ENCODE peak calls at places on chromosomes 7 and 10, in five cellular contexts. C, D, I, L and K are unnamed samples. For H3K4me1, the result is how much of the 10 kb centered on the place peaks cover.

GRCh38 chr10:119602241-119603095 is 5.7 kb upstream of the TIAL1 start:
- DNase-seq in C (peak), D (no peak), I (no peak), L (peak), K (no peak)

GRCh38 chr10:110919971-110920881 is 822 bp downstream of the SHOC2 start:
- DNase-seq in C (peak), D (no peak), I (peak), L (no peak), K (no peak)

GRCh38 chr7:100509213-100509612 is 25.5 kb downstream of the NYAP1 start:
- DNase-seq in C (no peak), D (no peak), I (peak), L (peak), K (no peak)

GRCh38 chr10:127064474-127064873 is 131.9 kb downstream of the INSYN2A start:
- DNase-seq in C (no peak), D (no peak), I (no peak), L (no peak), K (no peak)

GRCh38 chr7:116162992-116163391 is 47.3 kb upstream of the TES start:
- DNase-seq in C (no peak), D (no peak), I (no peak), L (no peak), K (no peak)

GRCh38 chr10:63217120-63217605 is 84.0 kb downstream of the NRBF2 start:
- DNase-seq in C (no peak), D (no peak), I (no peak), L (no peak), K (no peak)

GRCh38 chr10:24703700-24704099 is 20.0 kb downstream of the ARHGAP21 start:
- DNase-seq in C (no peak), D (no peak), I (no peak), L (no peak), K (no peak)

GRCh38 chr10:60572511-60573194 is 183.0 kb upstream of the ANK3 start:
- DNase-seq in C (peak), D (no peak), I (peak), L (no peak), K (no peak)

GRCh38 chr7:116543664-116544063 is 18.8 kb downstream of the CAV1 start:
- DNase-seq in C (no peak), D (no peak), I (no peak), L (no peak), K (no peak)

GRCh38 chr10:14163374-14164125 is 167.2 kb downstream of the FRMD4A start:
- DNase-seq in C (no peak), D (no peak), I (no peak), L (no peak), K (no peak)

GRCh38 chr7:14552060-14552459 is 350.5 kb downstream of the DGKB start:
- DNase-seq in C (no peak), D (no peak), I (no peak), L (no peak), K (no peak)

GRCh38 chr10:35579116-35579515 is 26.0 kb upstream of the GJD4 start:
- DNase-seq in C (no peak), D (no peak), I (no peak), L (no peak), K (no peak)

GRCh38 chr10:35578608-35578956 is 26.6 kb upstream of the GJD4 start:
- DNase-seq in C (no peak), D (no peak), I (no peak), L (no peak), K (no peak)

GRCh38 chr10:35576730-35577129 is 28.4 kb upstream of the GJD4 start:
- DNase-seq in C (no peak), D (no peak), I (no peak), L (no peak), K (no peak)

GRCh38 chr10:35579726-35580420 is 25.3 kb upstream of the GJD4 start:
- DNase-seq in C (no peak), D (no peak), I (no peak), L (no peak), K (no peak)

DNA sequence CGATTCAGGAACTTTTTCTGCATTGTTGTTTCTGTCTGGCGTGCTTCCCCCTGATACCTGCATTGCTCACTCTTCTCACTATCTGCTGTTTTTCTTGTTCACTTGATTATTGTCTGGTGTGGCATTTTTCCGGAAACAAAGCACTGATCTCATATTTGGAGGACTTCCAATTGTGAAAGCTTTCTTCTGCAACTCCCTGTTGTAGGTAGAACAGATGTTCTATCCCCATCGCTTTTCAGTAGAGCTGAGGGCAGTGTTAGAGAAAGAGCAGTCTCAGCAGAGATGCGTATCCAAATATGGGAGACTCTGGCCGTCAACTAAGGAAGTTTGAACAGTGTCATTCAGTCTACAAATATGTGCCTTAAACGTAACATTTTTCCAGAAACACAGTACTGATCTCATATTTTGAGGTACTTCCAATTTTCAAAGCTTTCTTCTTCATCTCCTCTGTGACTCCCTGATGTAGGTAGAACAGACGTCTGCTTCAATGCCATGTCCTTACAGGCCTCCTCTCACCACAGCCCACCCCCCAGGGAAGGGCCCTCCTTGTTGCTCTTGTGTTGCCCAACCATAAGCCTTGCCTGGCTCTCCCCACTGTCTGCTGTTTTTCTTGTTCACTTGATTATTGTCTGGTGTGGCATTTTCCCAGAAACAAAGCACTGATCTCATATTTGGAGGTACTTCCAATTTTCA is 27.1 kb upstream of the GJD4 start:
- DNase-seq in C (no peak), D (no peak), I (no peak), L (no peak), K (no peak)
- H3K27ac ChIP-seq in C (no peak), D (no peak), I (no peak), L (no peak), K (no peak)

DNA sequence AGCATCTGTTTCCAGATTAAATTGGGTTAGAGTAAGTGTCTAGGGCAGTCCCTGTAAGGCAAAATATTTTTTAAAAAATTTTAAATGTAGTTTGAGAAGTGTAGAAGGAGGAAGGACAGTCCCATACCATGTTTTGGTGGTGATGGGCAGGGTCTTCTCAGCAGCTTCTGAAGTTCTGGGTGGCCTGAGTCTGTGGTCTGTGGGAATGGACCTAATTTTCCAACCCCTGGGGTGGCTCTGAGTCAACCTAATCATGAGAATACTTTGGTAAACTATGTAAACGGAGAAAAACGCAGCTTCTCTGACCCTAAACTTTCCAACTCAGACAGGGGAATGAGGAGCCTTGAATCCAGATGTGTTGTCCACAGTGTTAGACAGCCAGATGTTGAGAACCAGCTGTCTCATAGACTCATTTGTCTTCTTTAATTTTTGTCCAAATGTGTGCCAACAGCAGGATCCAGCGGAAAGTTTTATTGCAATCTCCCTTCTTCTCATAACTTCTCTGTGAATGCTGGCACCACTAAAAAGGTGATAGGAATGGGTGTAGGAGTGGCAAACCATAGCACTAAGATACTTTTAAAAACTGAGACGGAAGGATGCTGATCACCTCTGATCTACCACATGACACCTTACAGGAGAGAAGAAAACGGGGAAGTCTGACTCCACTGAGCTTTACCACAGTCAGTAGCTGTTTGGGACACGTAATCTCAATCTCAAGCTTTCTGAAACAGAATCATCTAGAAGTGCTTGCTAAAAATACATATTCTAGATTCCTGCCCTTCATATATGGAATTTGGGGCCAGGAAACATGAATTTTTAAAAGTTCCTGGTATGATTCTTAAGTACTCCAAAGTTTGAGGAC is 90.6 kb upstream of the PHYHIPL start:
- DNase-seq in C (no peak), D (no peak), I (no peak), L (no peak), K (no peak)
- H3K4me1 ChIP-seq in C (under half), D (under half), I (under half), L (under half), K (under half)

DNA sequence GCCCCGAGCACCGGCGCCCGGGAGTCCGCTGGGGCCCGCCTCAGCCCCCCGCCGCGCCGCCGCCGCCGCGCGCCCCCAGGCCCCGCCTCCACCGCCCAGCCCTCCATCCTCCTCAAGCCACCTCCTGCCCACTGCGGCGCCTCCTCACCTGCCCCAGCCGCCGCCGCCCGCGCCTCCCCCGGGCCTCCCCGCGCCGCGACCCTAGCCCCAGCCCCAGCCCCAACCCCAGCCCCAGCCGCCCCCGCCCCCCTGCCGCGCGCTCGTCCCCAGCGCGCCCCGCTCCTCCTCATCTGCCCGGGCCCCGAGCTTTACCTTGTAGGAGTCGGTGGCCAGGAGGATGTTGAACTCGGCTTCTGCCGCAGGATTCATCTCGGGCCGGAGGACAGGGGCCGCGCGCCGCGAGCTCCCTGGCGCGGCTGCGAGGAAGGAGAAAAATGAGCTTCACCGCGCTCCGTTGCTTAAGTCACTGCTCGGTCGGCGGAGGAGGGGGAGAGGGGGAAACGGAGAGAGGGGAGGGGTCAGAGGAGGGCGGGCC is at the start of gene NAMPT:
- DNase-seq in C (peak), D (no peak), I (no peak), L (peak), K (no peak)
- TF ChIP-seq POLR2A in C (peak), D (peak), I (peak), L (peak), K (peak)

GRCh38 chr10:29499993-29500537 is 134.7 kb downstream of the SVIL start:
- DNase-seq in C (no peak), D (no peak), I (no peak), L (no peak), K (no peak)
- H3K27ac ChIP-seq in C (no peak), D (no peak), I (no peak), L (no peak), K (no peak)